ENCODE peak calls at places on chromosomes 5 and 9, in ten cellular contexts. D is tibial artery, N is heart right ventricle, P is pancreas, V is A549, M is adrenal gland, R is ovary, G is lower lobe of right lung, Q is breast epithelium, X is ascending aorta. F is an unnamed sample.

GRCh38 chr9:132645306-132645705 is 24.5 kb downstream of the DDX31 start:
- DNase-seq in D (no peak), N (no peak), P (no peak), V (no peak), M (no peak), R (no peak), G (no peak), Q (no peak), X (no peak), F (no peak)

GRCh38 chr5:6712136-6712581 is 1.1 kb upstream of the TENT4A start:
- DNase-seq in D (peak; percentile 80), N (peak; percentile 30), P (peak; percentile 77), V (peak; percentile 49), M (peak; percentile 56), R (peak; percentile 66), G (peak; percentile 72), Q (peak; percentile 23), X (peak; percentile 84), F (peak; percentile 64)

GRCh38 chr9:25850803-25851202 is 172.6 kb upstream of the TUSC1 start:
- DNase-seq in D (no peak), N (no peak), P (no peak), V (no peak), M (no peak), R (no peak), G (no peak), Q (no peak), X (no peak), F (no peak)

GRCh38 chr9:75531588-75531987 is 358.9 kb upstream of the PCSK5 start:
- DNase-seq in D (no peak), N (no peak), P (no peak), V (no peak), M (no peak), R (no peak), G (no peak), Q (peak; percentile 46), X (peak; percentile 83), F (no peak)

GRCh38 chr9:91758491-91758981 is 191.5 kb downstream of the ROR2 start:
- DNase-seq in D (no peak), N (no peak), P (no peak), V (peak; percentile 57), M (peak; percentile 22), R (no peak), G (no peak), Q (no peak), X (no peak), F (no peak)

GRCh38 chr5:174775071-174775470 is 50.7 kb downstream of the MSX2 start:
- DNase-seq in D (no peak), N (no peak), P (no peak), V (no peak), M (no peak), R (no peak), G (no peak), Q (no peak), X (no peak), F (no peak)

GRCh38 chr5:72121052-72121451 is 13.8 kb downstream of the MAP1B start:
- DNase-seq in D (no peak), N (no peak), P (no peak), V (no peak), M (no peak), R (no peak), G (no peak), Q (no peak), X (no peak), F (no peak)

GRCh38 chr5:151238303-151238741 is 14.4 kb upstream of the CCDC69 start:
- DNase-seq in D (peak; percentile 77), N (peak; percentile 78), P (no peak), V (no peak), M (no peak), R (peak; percentile 56), G (no peak), Q (no peak), X (peak; percentile 74), F (peak; percentile 47)

GRCh38 chr5:142748568-142749249 is 21.5 kb upstream of the ARHGAP26 start:
- DNase-seq in D (no peak), N (peak; percentile 23), P (peak; percentile 59), V (no peak), M (no peak), R (no peak), G (peak; percentile 62), Q (peak; percentile 81), X (no peak), F (peak; percentile 70)

GRCh38 chr5:122649080-122649479 is 125.8 kb upstream of the SNX2 start:
- DNase-seq in D (no peak), N (no peak), P (no peak), V (no peak), M (no peak), R (no peak), G (no peak), Q (no peak), X (no peak), F (no peak)

GRCh38 chr9:110213413-110214044 is 5.6 kb upstream of the C9orf152 start:
- DNase-seq in D (no peak), N (no peak), P (no peak), V (no peak), M (no peak), R (no peak), G (no peak), Q (no peak), X (no peak), F (no peak)

GRCh38 chr5:179795863-179796833 is 2.4 kb downstream of the LTC4S start:
- DNase-seq in D (peak; percentile 89), N (peak; percentile 78), P (peak; percentile 93), V (no peak), M (peak; percentile 83), R (peak; percentile 84), G (peak; percentile 92), Q (peak; percentile 76), X (peak; percentile 89), F (peak; percentile 86)

GRCh38 chr5:79297661-79298060 is 61.7 kb downstream of the JMY start:
- DNase-seq in D (no peak), N (no peak), P (no peak), V (no peak), M (no peak), R (no peak), G (no peak), Q (no peak), X (no peak), F (no peak)

GRCh38 chr5:64632251-64632650 is 58.1 kb upstream of the SHISAL2B start:
- DNase-seq in D (no peak), N (no peak), P (no peak), V (no peak), M (no peak), R (no peak), G (peak; percentile 46), Q (no peak), X (no peak), F (no peak)

GRCh38 chr5:16709691-16710420 is 93.1 kb upstream of the RETREG1 start:
- DNase-seq in D (no peak), N (no peak), P (no peak), V (no peak), M (no peak), R (no peak), G (no peak), Q (no peak), X (no peak), F (no peak)

GRCh38 chr5:168152660-168153059 is 138.8 kb upstream of the WWC1 start:
- DNase-seq in D (no peak), N (no peak), P (no peak), V (no peak), M (no peak), R (no peak), G (no peak), Q (no peak), X (no peak), F (no peak)

GRCh38 chr9:130285271-130285670 is 19.7 kb downstream of the HMCN2 start:
- DNase-seq in D (no peak), N (no peak), P (peak; percentile 39), V (no peak), M (no peak), R (no peak), G (no peak), Q (no peak), X (no peak), F (no peak)

GRCh38 chr9:106287108-106287631 is 575.8 kb upstream of the ZNF462 start:
- DNase-seq in D (no peak), N (no peak), P (no peak), V (no peak), M (peak; percentile 77), R (peak; percentile 23), G (no peak), Q (no peak), X (no peak), F (no peak)
- H3K27ac ChIP-seq in D (no peak overlapping the region), N (no peak overlapping the region), P (no peak overlapping the region), V (no peak overlapping the region), M (no peak overlapping the region), R (peak overlapping the region; percentile 3), G (peak overlapping the region; percentile 49), Q (peak overlapping the region; percentile 71), X (no peak overlapping the region), F (no peak overlapping the region)

GRCh38 chr5:2761921-2762488 is 10.5 kb upstream of the IRX2 start:
- DNase-seq in D (no peak), N (no peak), P (no peak), V (no peak), M (no peak), R (no peak), G (no peak), Q (no peak), X (no peak), F (no peak)
- TF ChIP-seq CTCF in D (no peak), N (no peak), P (no peak), V (no peak), M (no peak), R (no peak), G (no peak), Q (no peak), X (no peak), F (no peak)

GRCh38 chr5:30051976-30052375 is 1141.5 kb upstream of the CDH6 start:
- DNase-seq in D (no peak), N (no peak), P (no peak), V (no peak), M (no peak), R (no peak), G (no peak), Q (no peak), X (no peak), F (no peak)
- H3K4me3 ChIP-seq in D (no peak overlapping the region), N (no peak overlapping the region), P (no peak overlapping the region), V (no peak overlapping the region), M (no peak overlapping the region), R (no peak overlapping the region), G (no peak overlapping the region), Q (no peak overlapping the region), X (no peak overlapping the region), F (no peak overlapping the region)

DNA sequence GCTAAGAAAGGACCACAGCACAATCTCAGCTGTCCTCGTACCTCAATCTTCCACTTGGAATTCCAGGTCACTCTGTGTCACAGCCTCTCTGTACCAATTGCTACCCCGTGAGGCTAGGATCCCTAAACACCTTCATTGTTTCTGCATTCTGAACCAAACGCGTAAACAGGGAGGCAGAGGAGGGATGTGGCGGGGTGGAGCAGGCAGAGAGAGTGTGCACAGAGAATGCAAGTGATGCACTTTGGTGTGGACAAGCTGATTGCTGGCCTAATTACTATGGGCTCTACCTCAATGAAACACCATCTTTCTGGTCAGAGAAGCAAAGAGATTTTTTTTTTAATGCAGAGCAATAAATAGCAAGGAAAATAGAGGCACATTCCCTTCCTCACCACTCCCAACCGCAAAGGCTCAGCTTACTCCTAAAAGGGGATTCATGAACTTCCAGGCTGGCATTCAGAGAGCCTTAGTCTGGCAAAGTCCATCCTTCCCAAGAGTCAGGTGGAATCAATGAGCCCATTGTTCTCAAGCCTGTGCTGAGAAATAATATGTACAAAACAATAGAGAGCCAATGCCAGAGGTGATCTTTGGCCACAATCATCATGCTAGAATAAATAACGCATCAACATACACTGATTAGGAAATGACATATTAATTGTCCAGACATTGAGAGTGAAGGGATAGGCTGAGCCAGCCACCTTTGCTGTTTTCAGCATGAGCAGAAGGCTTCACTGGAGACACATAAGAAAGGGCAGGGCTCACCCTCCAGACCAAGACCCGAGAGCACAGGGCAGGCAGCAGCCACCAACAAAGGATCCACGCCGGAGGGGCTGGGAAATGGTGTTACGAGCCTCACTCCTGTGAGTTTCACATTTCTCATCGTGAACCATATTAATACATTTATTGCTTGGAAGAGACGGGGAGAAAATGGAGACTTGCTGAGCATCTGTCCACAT is 278.8 kb downstream of the ENC1 start:
- DNase-seq in D (no peak), N (no peak), P (no peak), V (no peak), M (no peak), R (no peak), G (no peak), Q (peak; percentile 64), X (no peak), F (no peak)
- H3K27ac ChIP-seq in D (no peak overlapping the region), N (no peak overlapping the region), P (no peak overlapping the region), V (no peak overlapping the region), M (no peak overlapping the region), R (no peak overlapping the region), G (no peak overlapping the region), Q (peak overlapping the region; percentile 56), X (no peak overlapping the region), F (no peak overlapping the region)

F was measured in psoas muscle.